ENCODE peak calls at places on chromosome 5, in four cellular contexts. U, S, W and Q are unnamed samples.

GRCh38 chr5:112957970-112958773 is 18.4 kb upstream of the DCP2 start:
- DNase-seq in U (peak; percentile 76), W (no peak), S (no peak), Q (no peak)

GRCh38 chr5:97297063-97297715 is 114.1 kb upstream of the RIOK2 start:
- DNase-seq in U (no peak), S (no peak), W (peak; percentile 81), Q (peak; percentile 0)

GRCh38 chr5:177454397-177455035 is 7.9 kb downstream of the PRR7 start:
- DNase-seq in U (peak; percentile 91), W (peak; percentile 95), S (peak; percentile 97), Q (peak; percentile 52)

GRCh38 chr5:143064207-143064606 is 294.0 kb downstream of the ARHGAP26 start:
- DNase-seq in U (no peak), S (no peak), W (no peak), Q (no peak)

GRCh38 chr5:39570418-39571027 is 145.7 kb upstream of the DAB2 start:
- DNase-seq in S (no peak), U (no peak), W (peak; percentile 62), Q (no peak)

GRCh38 chr5:151150484-151151262 is 6.9 kb downstream of the ANXA6 start:
- DNase-seq in S (peak; percentile 75), W (no peak), U (peak; percentile 42), Q (peak; percentile 61)

GRCh38 chr5:33997331-33997983 is 10.4 kb downstream of the AMACR start:
- DNase-seq in S (peak; percentile 3), W (peak; percentile 75), U (no peak), Q (no peak)

GRCh38 chr5:59436364-59437158 is 457.0 kb downstream of the PDE4D start:
- DNase-seq in W (no peak), U (no peak), S (no peak), Q (no peak)

GRCh38 chr5:150422075-150422474 is 9.4 kb upstream of the CD74 start:
- DNase-seq in U (no peak), W (no peak), S (no peak), Q (no peak)

GRCh38 chr5:28808967-28809810 is 1770.8 kb upstream of the CDH9 start:
- DNase-seq in W (no peak), U (no peak), S (no peak), Q (no peak)

GRCh38 chr5:14063117-14063516 is 80.0 kb upstream of the TRIO start:
- DNase-seq in U (no peak), S (no peak), W (no peak), Q (no peak)

GRCh38 chr5:139686919-139687421 is 38.8 kb downstream of the CXXC5 start:
- DNase-seq in U (no peak), W (peak; percentile 56), S (no peak), Q (no peak)

GRCh38 chr5:178793696-178794095 is 63.2 kb upstream of the ZNF354A start:
- DNase-seq in U (no peak), S (no peak), W (no peak), Q (no peak)

GRCh38 chr5:124744170-124744911 is 2.1 kb downstream of the ZNF608 start:
- DNase-seq in S (no peak), U (peak; percentile 48), W (no peak), Q (peak; percentile 71)

GRCh38 chr5:59001154-59001553 is 418.3 kb downstream of the RAB3C start:
- DNase-seq in S (no peak), U (no peak), W (no peak), Q (no peak)

GRCh38 chr5:77644443-77645157 is 6.1 kb upstream of the OTP start:
- DNase-seq in W (peak; percentile 84), U (no peak), S (no peak), Q (no peak)

GRCh38 chr5:111741270-111741669 is 15.7 kb downstream of the NREP start:
- DNase-seq in W (no peak), S (no peak), U (no peak), Q (no peak)

GRCh38 chr5:132100672-132101261 is 27.2 kb downstream of the CSF2 start:
- DNase-seq in W (no peak), U (no peak), S (no peak), Q (no peak)

GRCh38 chr5:115543365-115543700 is 1.2 kb downstream of the FEM1C start:
- DNase-seq in U (no peak), W (no peak), S (no peak), Q (no peak)

GRCh38 chr5:35186749-35187148 is 43.5 kb downstream of the PRLR start:
- DNase-seq in W (no peak), U (no peak), S (no peak), Q (no peak)

GRCh38 chr5:59845733-59846132 is 47.8 kb downstream of the PDE4D start:
- DNase-seq in U (no peak), S (no peak), W (no peak), Q (no peak)

GRCh38 chr5:180563994-180564393 is 27.3 kb downstream of the SCGB3A1 start:
- DNase-seq in U (no peak), S (no peak), W (no peak), Q (no peak)

GRCh38 chr5:96236051-96236450 is 197.0 kb downstream of the PCSK1 start:
- DNase-seq in S (no peak), U (no peak), W (no peak), Q (no peak)

GRCh38 chr5:76319673-76320072 is 83.4 kb upstream of the IQGAP2 start:
- DNase-seq in W (no peak), U (no peak), S (no peak), Q (no peak)

GRCh38 chr5:127970081-127970480 is 113.5 kb upstream of the SLC12A2 start:
- DNase-seq in W (no peak), U (no peak), S (no peak), Q (no peak)

GRCh38 chr5:115571441-115571878 is 26.9 kb upstream of the FEM1C start:
- DNase-seq in W (peak; percentile 63), S (no peak), U (no peak), Q (peak; percentile 53)

GRCh38 chr5:181163487-181164075 is 16.2 kb downstream of the OR2V2 start:
- DNase-seq in W (peak; percentile 53), U (no peak), S (no peak), Q (no peak)

GRCh38 chr5:72156921-72157320 is 49.6 kb downstream of the MAP1B start:
- DNase-seq in U (no peak), S (no peak), W (no peak), Q (no peak)

GRCh38 chr5:32027717-32028321 is 146.3 kb downstream of the GOLPH3 start:
- DNase-seq in U (peak; percentile 67), W (peak; percentile 68), S (no peak), Q (no peak)

GRCh38 chr5:174624754-174625506 is 99.5 kb upstream of the MSX2 start:
- DNase-seq in S (no peak), U (no peak), W (no peak), Q (no peak)

GRCh38 chr5:2750026-2750757 is 1.3 kb downstream of the IRX2 start:
- DNase-seq in U (no peak), W (peak; percentile 93), S (no peak), Q (no peak)

DNA sequence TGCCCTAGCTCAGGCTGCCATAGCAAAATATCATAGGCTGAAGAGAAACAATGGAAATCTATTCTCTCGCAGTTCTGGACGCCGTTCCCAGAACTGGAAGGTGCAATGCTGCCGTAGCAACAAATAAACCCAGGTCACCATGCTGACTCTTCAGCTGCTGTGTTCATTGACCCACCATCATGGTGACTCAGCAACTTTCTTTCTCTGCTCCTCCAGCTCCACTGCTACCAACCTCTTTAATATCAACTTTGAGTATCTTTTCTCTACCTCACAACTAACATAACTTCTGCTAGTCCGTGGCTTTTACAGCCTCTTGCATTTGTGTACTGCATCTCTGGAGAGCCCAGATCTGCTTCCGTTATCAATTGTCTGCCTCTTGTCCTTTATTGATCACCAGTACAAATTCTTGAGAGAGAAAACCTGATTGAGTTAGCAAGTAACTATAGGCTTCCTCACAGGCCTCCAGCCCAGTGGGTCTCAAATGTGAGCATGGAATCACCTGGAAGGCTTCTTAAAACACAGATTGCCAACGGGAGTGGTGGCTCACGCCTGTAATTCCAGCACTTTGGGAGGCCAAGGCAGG is 47.3 kb upstream of the SLC30A5 start:
- DNase-seq in W (no peak), S (no peak), U (no peak), Q (no peak)
- H3K27ac ChIP-seq in W (no peak overlapping the region), S (no peak overlapping the region), U (no peak overlapping the region), Q (no peak overlapping the region)

DNA sequence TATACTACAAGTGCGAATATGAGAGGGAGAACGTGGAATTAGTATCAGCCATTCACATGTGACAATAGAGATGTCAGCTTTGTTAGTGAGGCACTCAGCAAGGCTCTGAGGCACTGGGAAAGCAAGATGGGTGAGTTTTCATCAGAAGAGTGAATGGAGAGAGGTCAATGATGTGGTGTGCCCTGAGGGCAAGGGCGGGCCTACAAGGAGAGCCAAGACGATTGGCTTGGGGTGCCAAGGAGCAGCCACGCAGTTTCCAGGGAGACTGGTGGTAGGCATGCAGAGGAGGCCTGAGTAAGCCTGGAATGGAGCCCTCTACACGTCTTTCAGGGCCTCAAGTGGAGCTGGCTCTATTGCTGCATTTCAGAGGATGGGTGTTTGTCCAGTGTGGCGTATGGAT is 24.7 kb downstream of the BTF3 start:
- DNase-seq in S (no peak), U (no peak), W (no peak), Q (no peak)
- H3K27ac ChIP-seq in S (no peak overlapping the region), U (no peak overlapping the region), W (no peak overlapping the region), Q (no peak overlapping the region)

GRCh38 chr5:148860599-148860998 is 34.2 kb downstream of the ADRB2 start:
- DNase-seq in W (no peak), S (no peak), U (no peak), Q (no peak)
- H3K27ac ChIP-seq in W (no peak overlapping the region), S (no peak overlapping the region), U (no peak overlapping the region), Q (no peak overlapping the region)

GRCh38 chr5:53714324-53715010 is 154.0 kb downstream of the NDUFS4 start:
- DNase-seq in S (no peak), U (no peak), W (no peak), Q (no peak)
- H3K27ac ChIP-seq in S (no peak overlapping the region), U (no peak overlapping the region), W (no peak overlapping the region), Q (no peak overlapping the region)

GRCh38 chr5:163532203-163532892 is 26.9 kb downstream of the MAT2B start:
- DNase-seq in U (no peak), W (peak; percentile 22), S (no peak), Q (no peak)
- H3K27ac ChIP-seq in U (no peak overlapping the region), W (peak overlapping the region; percentile 8), S (no peak overlapping the region), Q (no peak overlapping the region)

DNA sequence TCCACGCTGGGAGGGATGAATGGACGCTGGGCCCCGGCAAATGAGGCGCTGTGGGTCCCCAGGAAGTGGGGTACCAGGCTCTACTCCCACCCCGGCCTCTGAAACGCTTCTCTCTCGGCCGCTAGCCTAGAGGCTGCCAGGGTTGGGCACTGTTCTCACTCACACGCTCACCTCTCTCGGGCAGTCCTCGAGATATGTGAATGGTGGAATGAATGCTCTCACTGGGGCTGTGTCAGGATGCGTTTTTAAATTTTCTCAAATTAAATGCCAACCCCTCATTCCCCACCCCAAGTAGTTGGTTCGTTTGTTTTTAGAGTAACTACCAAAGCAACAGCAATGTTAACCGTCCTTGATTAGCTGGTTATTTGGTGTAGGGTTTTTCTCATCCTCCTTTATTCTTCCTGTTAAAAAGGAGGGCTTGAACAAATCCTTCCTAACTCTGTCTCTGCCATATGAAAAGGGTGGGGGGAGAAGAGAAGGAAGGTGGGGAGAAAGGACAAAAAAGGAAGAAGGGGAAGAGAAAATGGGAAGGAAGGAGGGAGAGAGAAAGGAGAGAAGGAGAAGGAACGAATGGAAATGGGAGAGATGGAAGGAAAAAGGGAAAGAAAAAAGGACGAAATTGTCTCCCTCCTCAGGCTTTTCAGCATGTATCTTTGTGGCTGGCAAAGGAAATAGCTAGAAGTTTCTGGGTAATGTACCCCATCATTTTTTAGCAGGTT is 1.4 kb upstream of the EBF1 start:
- DNase-seq in S (no peak), U (no peak), W (no peak), Q (no peak)
- H3K27ac ChIP-seq in S (no peak overlapping the region), U (peak overlapping the region; percentile 96), W (no peak overlapping the region), Q (no peak overlapping the region)